ENCODE peak calls at places on chromosomes 5 and 9, in seven cellular contexts. One of them, this sample, is unnamed. For H3K9me3, the result is how much of the 10 kb centered on the place peaks cover.

GRCh38 chr5:121949885-121950284 is 11.9 kb upstream of the SRFBP1 start:
- DNase-seq in naive thymus-derived CD4-positive, alpha-beta T cell: no peak
- DNase-seq in endodermal cell: peak
- DNase-seq in lung: no peak
- DNase-seq in A673: peak
- DNase-seq in AG04450: peak
- DNase-seq in heart left ventricle: peak
- DNase-seq in this sample: peak

GRCh38 chr5:122126177-122126701 is 3.1 kb upstream of the ZNF474 start:
- DNase-seq in endodermal cell: no peak
- DNase-seq in naive thymus-derived CD4-positive, alpha-beta T cell: no peak
- DNase-seq in AG04450: peak
- DNase-seq in heart left ventricle: no peak
- DNase-seq in A673: no peak
- DNase-seq in lung: no peak
- DNase-seq in this sample: no peak

GRCh38 chr5:758698-759053 is 25.9 kb downstream of the ZDHHC11B start:
- DNase-seq in AG04450: no peak
- DNase-seq in A673: no peak
- DNase-seq in endodermal cell: no peak
- DNase-seq in naive thymus-derived CD4-positive, alpha-beta T cell: peak
- DNase-seq in heart left ventricle: peak
- DNase-seq in lung: no peak
- DNase-seq in this sample: peak

GRCh38 chr9:115524467-115525059 is 406.6 kb upstream of the TNC start:
- DNase-seq in AG04450: peak
- DNase-seq in heart left ventricle: no peak
- DNase-seq in naive thymus-derived CD4-positive, alpha-beta T cell: no peak
- DNase-seq in A673: peak
- DNase-seq in lung: no peak
- DNase-seq in endodermal cell: peak
- DNase-seq in this sample: peak

GRCh38 chr9:137959641-137960411 is 82.2 kb downstream of the CACNA1B start:
- DNase-seq in lung: no peak
- DNase-seq in naive thymus-derived CD4-positive, alpha-beta T cell: no peak
- DNase-seq in AG04450: no peak
- DNase-seq in endodermal cell: no peak
- DNase-seq in heart left ventricle: no peak
- DNase-seq in A673: no peak
- DNase-seq in this sample: no peak

GRCh38 chr5:40292006-40292405 is 387.7 kb upstream of the PTGER4 start:
- DNase-seq in AG04450: no peak
- DNase-seq in naive thymus-derived CD4-positive, alpha-beta T cell: no peak
- DNase-seq in heart left ventricle: no peak
- DNase-seq in A673: no peak
- DNase-seq in lung: no peak
- DNase-seq in endodermal cell: no peak
- DNase-seq in this sample: no peak

GRCh38 chr9:69719368-69719767 is 40.4 kb downstream of the PTAR1 start:
- DNase-seq in endodermal cell: no peak
- DNase-seq in naive thymus-derived CD4-positive, alpha-beta T cell: no peak
- DNase-seq in A673: peak
- DNase-seq in heart left ventricle: no peak
- DNase-seq in lung: no peak
- DNase-seq in AG04450: peak
- DNase-seq in this sample: no peak

GRCh38 chr5:6819521-6819920 is 106.3 kb downstream of the TENT4A start:
- DNase-seq in heart left ventricle: no peak
- DNase-seq in AG04450: no peak
- DNase-seq in A673: no peak
- DNase-seq in endodermal cell: peak
- DNase-seq in naive thymus-derived CD4-positive, alpha-beta T cell: no peak
- DNase-seq in lung: no peak
- DNase-seq in this sample: no peak

GRCh38 chr5:151904127-151904526 is 20.5 kb downstream of the GLRA1 start:
- DNase-seq in A673: no peak
- DNase-seq in AG04450: no peak
- DNase-seq in naive thymus-derived CD4-positive, alpha-beta T cell: no peak
- DNase-seq in endodermal cell: no peak
- DNase-seq in lung: no peak
- DNase-seq in heart left ventricle: no peak
- DNase-seq in this sample: no peak

GRCh38 chr9:21412109-21412508 is 3.2 kb downstream of the IFNA8 start:
- DNase-seq in A673: no peak
- DNase-seq in AG04450: no peak
- DNase-seq in heart left ventricle: no peak
- DNase-seq in endodermal cell: no peak
- DNase-seq in naive thymus-derived CD4-positive, alpha-beta T cell: no peak
- DNase-seq in lung: no peak
- DNase-seq in this sample: no peak

GRCh38 chr9:34999576-34999975 is 10.0 kb downstream of the DNAJB5 start:
- DNase-seq in endodermal cell: peak
- DNase-seq in naive thymus-derived CD4-positive, alpha-beta T cell: no peak
- DNase-seq in lung: no peak
- DNase-seq in heart left ventricle: no peak
- DNase-seq in AG04450: no peak
- DNase-seq in A673: no peak
- DNase-seq in this sample: no peak

GRCh38 chr5:15290953-15291352 is 209.0 kb upstream of the FBXL7 start:
- DNase-seq in AG04450: no peak
- DNase-seq in lung: no peak
- DNase-seq in endodermal cell: no peak
- DNase-seq in naive thymus-derived CD4-positive, alpha-beta T cell: no peak
- DNase-seq in heart left ventricle: no peak
- DNase-seq in A673: no peak
- DNase-seq in this sample: no peak

GRCh38 chr5:108461628-108462367 is 79.9 kb upstream of the FBXL17 start:
- DNase-seq in endodermal cell: no peak
- DNase-seq in A673: peak
- DNase-seq in AG04450: peak
- DNase-seq in naive thymus-derived CD4-positive, alpha-beta T cell: no peak
- DNase-seq in lung: no peak
- DNase-seq in heart left ventricle: no peak
- DNase-seq in this sample: no peak

GRCh38 chr9:2603621-2604020 is 18.0 kb upstream of the VLDLR start:
- DNase-seq in A673: no peak
- DNase-seq in naive thymus-derived CD4-positive, alpha-beta T cell: no peak
- DNase-seq in lung: no peak
- DNase-seq in endodermal cell: no peak
- DNase-seq in heart left ventricle: no peak
- DNase-seq in AG04450: no peak
- DNase-seq in this sample: no peak

GRCh38 chr5:178223828-178224335 is 8.7 kb downstream of the PHYKPL start:
- DNase-seq in A673: no peak
- DNase-seq in naive thymus-derived CD4-positive, alpha-beta T cell: no peak
- DNase-seq in AG04450: no peak
- DNase-seq in heart left ventricle: no peak
- DNase-seq in lung: peak
- DNase-seq in endodermal cell: peak
- DNase-seq in this sample: no peak

GRCh38 chr5:128304121-128304520 is 220.6 kb downstream of the SLC12A2 start:
- DNase-seq in heart left ventricle: no peak
- DNase-seq in endodermal cell: no peak
- DNase-seq in AG04450: no peak
- DNase-seq in lung: peak
- DNase-seq in naive thymus-derived CD4-positive, alpha-beta T cell: no peak
- DNase-seq in A673: peak
- DNase-seq in this sample: no peak

GRCh38 chr5:57341380-57341979 is 141.1 kb downstream of the ACTBL2 start:
- DNase-seq in AG04450: no peak
- DNase-seq in endodermal cell: no peak
- DNase-seq in naive thymus-derived CD4-positive, alpha-beta T cell: no peak
- DNase-seq in A673: no peak
- DNase-seq in heart left ventricle: no peak
- DNase-seq in lung: no peak
- DNase-seq in this sample: no peak

GRCh38 chr9:99823392-99824377 is 2.0 kb downstream of the NR4A3 start:
- DNase-seq in endodermal cell: peak
- DNase-seq in A673: peak
- DNase-seq in lung: peak
- DNase-seq in heart left ventricle: peak
- DNase-seq in AG04450: no peak
- DNase-seq in naive thymus-derived CD4-positive, alpha-beta T cell: peak
- DNase-seq in this sample: peak

GRCh38 chr9:110148384-110148783 is 59.6 kb downstream of the C9orf152 start:
- DNase-seq in AG04450: no peak
- DNase-seq in lung: no peak
- DNase-seq in A673: no peak
- DNase-seq in heart left ventricle: no peak
- DNase-seq in endodermal cell: no peak
- DNase-seq in naive thymus-derived CD4-positive, alpha-beta T cell: peak
- DNase-seq in this sample: no peak

GRCh38 chr9:35518212-35518917 is 28.5 kb downstream of the RUSC2 start:
- DNase-seq in endodermal cell: peak
- DNase-seq in heart left ventricle: no peak
- DNase-seq in AG04450: peak
- DNase-seq in A673: no peak
- DNase-seq in lung: peak
- DNase-seq in naive thymus-derived CD4-positive, alpha-beta T cell: no peak
- DNase-seq in this sample: no peak

GRCh38 chr5:4868140-4868735 is 271.9 kb upstream of the ADAMTS16 start:
- DNase-seq in A673: peak
- DNase-seq in AG04450: no peak
- DNase-seq in heart left ventricle: peak
- DNase-seq in naive thymus-derived CD4-positive, alpha-beta T cell: peak
- DNase-seq in lung: peak
- DNase-seq in endodermal cell: peak
- DNase-seq in this sample: peak

GRCh38 chr5:72539726-72540125 is 32.5 kb upstream of the ZNF366 start:
- DNase-seq in heart left ventricle: no peak
- DNase-seq in endodermal cell: no peak
- DNase-seq in AG04450: no peak
- DNase-seq in lung: no peak
- DNase-seq in A673: no peak
- DNase-seq in naive thymus-derived CD4-positive, alpha-beta T cell: no peak
- DNase-seq in this sample: no peak

GRCh38 chr5:139808481-139809330 is 13.1 kb downstream of the PSD2 start:
- DNase-seq in lung: no peak
- DNase-seq in A673: peak
- DNase-seq in endodermal cell: peak
- DNase-seq in AG04450: no peak
- DNase-seq in naive thymus-derived CD4-positive, alpha-beta T cell: peak
- DNase-seq in heart left ventricle: no peak
- DNase-seq in this sample: no peak

GRCh38 chr5:74538206-74538661 is 102.3 kb downstream of the ENC1 start:
- DNase-seq in heart left ventricle: peak
- DNase-seq in naive thymus-derived CD4-positive, alpha-beta T cell: no peak
- DNase-seq in endodermal cell: no peak
- DNase-seq in AG04450: peak
- DNase-seq in lung: peak
- DNase-seq in A673: no peak
- DNase-seq in this sample: peak

GRCh38 chr9:77789891-77790290 is 141.8 kb upstream of the GNA14 start:
- DNase-seq in heart left ventricle: no peak
- DNase-seq in endodermal cell: no peak
- DNase-seq in lung: no peak
- DNase-seq in naive thymus-derived CD4-positive, alpha-beta T cell: no peak
- DNase-seq in AG04450: no peak
- DNase-seq in A673: no peak
- DNase-seq in this sample: no peak

DNA sequence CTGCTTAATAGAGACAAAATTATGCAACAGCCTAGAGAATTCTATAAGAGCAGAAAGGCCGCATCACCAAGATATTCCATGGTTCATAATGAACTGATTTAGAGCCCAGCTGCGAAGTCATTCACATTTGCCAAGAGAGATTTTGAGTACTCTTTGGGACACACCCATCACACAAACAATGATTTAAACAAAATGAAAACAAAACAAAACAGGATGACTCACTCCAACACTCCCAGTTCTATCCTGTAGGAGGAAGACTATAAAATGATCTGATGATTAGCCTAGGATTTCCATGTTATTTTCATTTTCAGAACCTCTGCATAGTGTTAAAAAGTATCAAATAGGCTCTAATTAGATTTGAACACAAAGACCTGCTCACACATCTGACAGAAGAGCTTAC is 145.8 kb upstream of the GNA14 start:
- DNase-seq in lung: no peak
- DNase-seq in heart left ventricle: no peak
- DNase-seq in naive thymus-derived CD4-positive, alpha-beta T cell: no peak
- DNase-seq in A673: peak
- DNase-seq in AG04450: no peak
- DNase-seq in endodermal cell: no peak
- DNase-seq in this sample: no peak
- H3K9me3 ChIP-seq in lung: under half
- H3K9me3 ChIP-seq in heart left ventricle: under half
- H3K9me3 ChIP-seq in naive thymus-derived CD4-positive, alpha-beta T cell: under half
- H3K9me3 ChIP-seq in A673: under half
- H3K9me3 ChIP-seq in AG04450: under half
- H3K9me3 ChIP-seq in endodermal cell: under half
- H3K9me3 ChIP-seq in this sample: under half

GRCh38 chr9:95215368-95215898 is 102.1 kb downstream of the FANCC start:
- DNase-seq in lung: no peak
- DNase-seq in A673: no peak
- DNase-seq in endodermal cell: no peak
- DNase-seq in AG04450: no peak
- DNase-seq in naive thymus-derived CD4-positive, alpha-beta T cell: no peak
- DNase-seq in heart left ventricle: no peak
- DNase-seq in this sample: no peak
- H3K4me3 ChIP-seq in lung: no peak
- H3K4me3 ChIP-seq in A673: no peak
- H3K4me3 ChIP-seq in endodermal cell: no peak
- H3K4me3 ChIP-seq in AG04450: no peak
- H3K4me3 ChIP-seq in naive thymus-derived CD4-positive, alpha-beta T cell: no peak
- H3K4me3 ChIP-seq in heart left ventricle: no peak
- H3K4me3 ChIP-seq in this sample: no peak

DNA sequence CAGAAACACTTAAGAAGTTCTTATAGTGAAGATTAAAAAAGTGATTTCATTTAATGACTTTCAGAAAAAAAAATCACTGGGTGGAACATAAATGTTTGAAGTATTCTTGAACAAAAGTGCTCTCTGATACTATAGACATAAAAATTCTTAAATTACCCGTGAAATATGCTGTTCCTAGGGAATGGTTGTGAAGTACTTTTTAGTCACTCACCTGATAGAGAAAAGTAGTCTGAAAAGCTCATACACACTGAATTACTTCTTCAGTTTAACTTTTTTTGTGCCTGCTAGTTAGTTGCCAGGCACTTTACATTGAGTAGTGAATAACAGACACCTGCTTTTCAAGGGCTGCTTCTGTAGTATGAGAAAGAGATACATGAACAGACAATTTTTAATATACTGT is 78.0 kb downstream of the SH3GL2 start:
- DNase-seq in endodermal cell: no peak
- DNase-seq in AG04450: no peak
- DNase-seq in lung: no peak
- DNase-seq in heart left ventricle: no peak
- DNase-seq in naive thymus-derived CD4-positive, alpha-beta T cell: no peak
- DNase-seq in A673: no peak
- DNase-seq in this sample: no peak
- H3K27ac ChIP-seq in endodermal cell: no peak
- H3K27ac ChIP-seq in AG04450: no peak
- H3K27ac ChIP-seq in lung: no peak
- H3K27ac ChIP-seq in heart left ventricle: no peak
- H3K27ac ChIP-seq in naive thymus-derived CD4-positive, alpha-beta T cell: no peak
- H3K27ac ChIP-seq in A673: no peak
- H3K27ac ChIP-seq in this sample: no peak

DNA sequence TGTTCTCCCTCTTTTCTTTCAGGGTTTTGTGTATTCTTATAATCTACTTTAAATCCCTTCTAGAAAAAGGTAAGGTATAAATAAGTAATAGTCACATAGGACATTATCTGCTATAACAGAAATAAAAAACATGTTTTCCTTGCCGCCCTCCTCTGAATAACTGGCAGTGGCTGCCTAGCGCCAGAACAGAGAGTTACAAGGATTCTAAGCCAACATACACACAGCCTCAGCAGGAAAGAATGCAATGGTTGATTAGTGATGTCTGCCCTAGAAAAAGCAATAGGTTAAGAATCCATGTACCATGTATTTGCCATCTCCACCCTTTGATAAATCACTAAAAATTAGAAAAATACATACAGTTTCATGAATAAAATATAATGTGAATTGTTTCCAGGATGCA is 4.9 kb downstream of the MED27 start:
- DNase-seq in endodermal cell: no peak
- DNase-seq in naive thymus-derived CD4-positive, alpha-beta T cell: no peak
- DNase-seq in A673: no peak
- DNase-seq in heart left ventricle: no peak
- DNase-seq in lung: no peak
- DNase-seq in AG04450: no peak
- DNase-seq in this sample: no peak
- H3K9me3 ChIP-seq in endodermal cell: under half
- H3K9me3 ChIP-seq in naive thymus-derived CD4-positive, alpha-beta T cell: under half
- H3K9me3 ChIP-seq in A673: under half
- H3K9me3 ChIP-seq in heart left ventricle: under half
- H3K9me3 ChIP-seq in lung: under half
- H3K9me3 ChIP-seq in AG04450: under half
- H3K9me3 ChIP-seq in this sample: under half

This sample was measured in colonic mucosa.